ENCODE peak calls at places on chromosomes 1 and 21, in four cellular contexts. One of them, this sample, is unnamed. For H3K4me1, the result is how much of the 10 kb centered on the place peaks cover.

GRCh38 chr1:205972491-205973168 is 29.4 kb upstream of the SLC26A9 start:
- DNase-seq in SJSA1: no peak
- DNase-seq in MM.1S: no peak
- DNase-seq in small intestine: no peak
- DNase-seq in this sample: no peak

GRCh38 chr21:35044770-35045538 is 4.1 kb downstream of the RUNX1 start:
- DNase-seq in small intestine: no peak
- DNase-seq in MM.1S: no peak
- DNase-seq in SJSA1: no peak
- DNase-seq in this sample: no peak

GRCh38 chr1:47578026-47578861 is 140.4 kb downstream of the FOXD2 start:
- DNase-seq in small intestine: no peak
- DNase-seq in MM.1S: no peak
- DNase-seq in SJSA1: peak
- DNase-seq in this sample: no peak

GRCh38 chr1:162145280-162145965 is 75.9 kb downstream of the NOS1AP start:
- DNase-seq in small intestine: peak
- DNase-seq in SJSA1: no peak
- DNase-seq in MM.1S: no peak
- DNase-seq in this sample: no peak

GRCh38 chr1:67194209-67194863 is 28.1 kb downstream of the IL23R start:
- DNase-seq in small intestine: peak
- DNase-seq in MM.1S: peak
- DNase-seq in SJSA1: no peak
- DNase-seq in this sample: peak

GRCh38 chr1:23682946-23683345 is 8.7 kb upstream of the RPL11 start:
- DNase-seq in SJSA1: no peak
- DNase-seq in small intestine: no peak
- DNase-seq in MM.1S: no peak
- DNase-seq in this sample: no peak

GRCh38 chr1:18639335-18640055 is 8.8 kb downstream of the PAX7 start:
- DNase-seq in MM.1S: no peak
- DNase-seq in small intestine: no peak
- DNase-seq in SJSA1: no peak
- DNase-seq in this sample: no peak

GRCh38 chr1:115544131-115544530 is 97.6 kb upstream of the VANGL1 start:
- DNase-seq in SJSA1: no peak
- DNase-seq in MM.1S: no peak
- DNase-seq in small intestine: no peak
- DNase-seq in this sample: no peak

GRCh38 chr1:236142358-236143103 is at the start of gene GPR137B:
- DNase-seq in SJSA1: peak
- DNase-seq in MM.1S: no peak
- DNase-seq in small intestine: peak
- DNase-seq in this sample: peak

GRCh38 chr1:161736332-161736969 is 13.1 kb upstream of the DUSP12 start:
- DNase-seq in MM.1S: no peak
- DNase-seq in small intestine: no peak
- DNase-seq in SJSA1: no peak
- DNase-seq in this sample: no peak

GRCh38 chr1:117105003-117105402 is 16.5 kb downstream of the TRIM45 start:
- DNase-seq in MM.1S: no peak
- DNase-seq in small intestine: no peak
- DNase-seq in SJSA1: no peak
- DNase-seq in this sample: no peak

GRCh38 chr1:215397106-215397505 is 170.0 kb upstream of the KCTD3 start:
- DNase-seq in MM.1S: no peak
- DNase-seq in small intestine: no peak
- DNase-seq in SJSA1: no peak
- DNase-seq in this sample: no peak

GRCh38 chr1:205577874-205578658 is 53.7 kb downstream of the ELK4 start:
- DNase-seq in small intestine: no peak
- DNase-seq in SJSA1: no peak
- DNase-seq in MM.1S: no peak
- DNase-seq in this sample: no peak

GRCh38 chr1:150555971-150556865 is 7.0 kb downstream of the ADAMTSL4 start:
- DNase-seq in SJSA1: no peak
- DNase-seq in MM.1S: no peak
- DNase-seq in small intestine: no peak
- DNase-seq in this sample: no peak

GRCh38 chr1:156894711-156895407 is 1.3 kb downstream of the PEAR1 start:
- DNase-seq in small intestine: no peak
- DNase-seq in MM.1S: no peak
- DNase-seq in SJSA1: no peak
- DNase-seq in this sample: no peak

GRCh38 chr1:40735234-40735633 is 43.7 kb downstream of the NFYC start:
- DNase-seq in small intestine: no peak
- DNase-seq in SJSA1: no peak
- DNase-seq in MM.1S: no peak
- DNase-seq in this sample: no peak

GRCh38 chr1:114153621-114154145 is at the start of gene SYT6:
- DNase-seq in small intestine: no peak
- DNase-seq in MM.1S: no peak
- DNase-seq in SJSA1: no peak
- DNase-seq in this sample: no peak

GRCh38 chr1:63324779-63325119 is 2.4 kb downstream of the FOXD3 start:
- DNase-seq in small intestine: no peak
- DNase-seq in MM.1S: no peak
- DNase-seq in SJSA1: no peak
- DNase-seq in this sample: no peak
- H3K4me3 ChIP-seq in small intestine: no peak
- H3K4me3 ChIP-seq in MM.1S: no peak
- H3K4me3 ChIP-seq in SJSA1: no peak
- H3K4me3 ChIP-seq in this sample: no peak

GRCh38 chr1:218302155-218302554 is 17.1 kb downstream of the RRP15 start:
- DNase-seq in small intestine: no peak
- DNase-seq in SJSA1: no peak
- DNase-seq in MM.1S: no peak
- DNase-seq in this sample: no peak
- H3K4me1 ChIP-seq in small intestine: under half
- H3K4me1 ChIP-seq in SJSA1: under half
- H3K4me1 ChIP-seq in MM.1S: under half
- H3K4me1 ChIP-seq in this sample: under half

GRCh38 chr1:64038119-64038518 is 165.3 kb upstream of the UBE2U start:
- DNase-seq in small intestine: no peak
- DNase-seq in MM.1S: no peak
- DNase-seq in SJSA1: peak
- DNase-seq in this sample: no peak
- H3K27ac ChIP-seq in small intestine: no peak
- H3K27ac ChIP-seq in MM.1S: no peak
- H3K27ac ChIP-seq in SJSA1: peak
- H3K27ac ChIP-seq in this sample: no peak

GRCh38 chr1:230495891-230496385 is 69.8 kb upstream of the PGBD5 start:
- DNase-seq in small intestine: peak
- DNase-seq in MM.1S: peak
- DNase-seq in SJSA1: no peak
- DNase-seq in this sample: peak
- H3K4me3 ChIP-seq in small intestine: no peak
- H3K4me3 ChIP-seq in MM.1S: peak
- H3K4me3 ChIP-seq in SJSA1: no peak
- H3K4me3 ChIP-seq in this sample: peak

DNA sequence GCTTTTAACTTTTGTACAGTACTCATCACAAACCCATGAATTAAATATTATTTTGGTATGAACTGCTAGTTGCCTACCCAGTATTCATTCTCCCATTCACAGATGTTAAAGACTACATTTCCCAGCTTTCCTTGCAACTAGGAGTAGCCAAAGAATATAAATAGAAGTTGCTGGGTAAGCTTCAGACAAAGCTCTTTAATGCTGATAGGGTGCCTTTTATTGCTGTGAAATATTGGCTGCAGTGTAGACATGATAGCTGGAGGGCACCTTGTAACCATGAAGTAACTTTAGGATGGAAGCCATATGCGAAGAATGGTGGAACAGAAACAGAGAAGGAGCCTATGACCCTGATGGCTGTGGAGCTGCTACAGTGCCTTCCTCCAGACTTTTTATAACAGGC is 16.7 kb downstream of the JUN start:
- DNase-seq in MM.1S: no peak
- DNase-seq in SJSA1: no peak
- DNase-seq in small intestine: no peak
- DNase-seq in this sample: no peak
- H3K4me1 ChIP-seq in MM.1S: under half
- H3K4me1 ChIP-seq in SJSA1: under half
- H3K4me1 ChIP-seq in small intestine: under half
- H3K4me1 ChIP-seq in this sample: under half

GRCh38 chr1:54221113-54221834 is 21.3 kb downstream of the MRPL37 start:
- DNase-seq in MM.1S: no peak
- DNase-seq in SJSA1: no peak
- DNase-seq in small intestine: no peak
- DNase-seq in this sample: no peak
- H3K27ac ChIP-seq in MM.1S: no peak
- H3K27ac ChIP-seq in SJSA1: no peak
- H3K27ac ChIP-seq in small intestine: no peak
- H3K27ac ChIP-seq in this sample: no peak

GRCh38 chr1:53314606-53315005 is 13.3 kb downstream of the LRP8 start:
- DNase-seq in small intestine: no peak
- DNase-seq in MM.1S: no peak
- DNase-seq in SJSA1: no peak
- DNase-seq in this sample: no peak

GRCh38 chr1:53315456-53316048 is 12.3 kb downstream of the LRP8 start:
- DNase-seq in small intestine: peak
- DNase-seq in MM.1S: no peak
- DNase-seq in SJSA1: no peak
- DNase-seq in this sample: no peak

GRCh38 chr1:53317651-53318539 is 10.0 kb downstream of the LRP8 start:
- DNase-seq in MM.1S: no peak
- DNase-seq in small intestine: no peak
- DNase-seq in SJSA1: no peak
- DNase-seq in this sample: no peak

GRCh38 chr1:53316742-53317650 is 10.9 kb downstream of the LRP8 start:
- DNase-seq in small intestine: no peak
- DNase-seq in SJSA1: no peak
- DNase-seq in MM.1S: no peak
- DNase-seq in this sample: no peak

GRCh38 chr1:53316058-53316741 is 11.7 kb downstream of the LRP8 start:
- DNase-seq in small intestine: peak
- DNase-seq in MM.1S: no peak
- DNase-seq in SJSA1: no peak
- DNase-seq in this sample: no peak
- H3K4me3 ChIP-seq in small intestine: no peak
- H3K4me3 ChIP-seq in MM.1S: no peak
- H3K4me3 ChIP-seq in SJSA1: no peak
- H3K4me3 ChIP-seq in this sample: no peak

GRCh38 chr1:27554777-27555699 is 48.9 kb downstream of the AHDC1 start:
- DNase-seq in small intestine: no peak
- DNase-seq in SJSA1: no peak
- DNase-seq in MM.1S: no peak
- DNase-seq in this sample: no peak
- H3K4me1 ChIP-seq in small intestine: under half
- H3K4me1 ChIP-seq in SJSA1: under half
- H3K4me1 ChIP-seq in MM.1S: under half
- H3K4me1 ChIP-seq in this sample: under half

This sample was measured in CD4-positive, CD25-positive, alpha-beta regulatory T cell.